ENCODE peak calls at places on chromosomes 1 and 21, in six cellular contexts. W is HCT116, M is K562, Q is H1, H is GM12878, J is HepG2. Y is an unnamed sample.

GRCh38 chr1:205243355-205244191 is 15.8 kb downstream of the TMCC2 start:
- DNase-seq in W (no peak), M (no peak), Q (no peak), H (no peak), J (no peak), Y (no peak)

GRCh38 chr1:57321776-57322175 is 102.1 kb downstream of the DAB1 start:
- DNase-seq in W (no peak), M (no peak), Q (no peak), H (no peak), J (no peak), Y (no peak)

GRCh38 chr1:178031856-178032320 is 62.0 kb upstream of the RASAL2 start:
- DNase-seq in W (peak; percentile 66), M (peak; percentile 82), Q (peak; percentile 34), H (no peak), J (peak; percentile 84), Y (peak; percentile 84)

GRCh38 chr21:22961248-22961647 is 1963.0 kb downstream of the NCAM2 start:
- DNase-seq in W (no peak), M (no peak), Q (no peak), H (no peak), J (no peak), Y (no peak)

GRCh38 chr1:113488576-113489177 is 98.4 kb downstream of the MAGI3 start:
- DNase-seq in W (no peak), M (no peak), Q (peak; percentile 19), H (no peak), J (peak; percentile 13), Y (no peak)

GRCh38 chr1:215543191-215543606 is 23.9 kb upstream of the KCTD3 start:
- DNase-seq in W (no peak), M (no peak), Q (no peak), H (peak; percentile 23), J (peak; percentile 20), Y (no peak)

GRCh38 chr21:41490330-41490729 is 17.6 kb downstream of the TMPRSS2 start:
- DNase-seq in W (no peak), M (no peak), Q (no peak), H (no peak), J (no peak), Y (no peak)

GRCh38 chr1:11749203-11749689 is 12.7 kb upstream of the C1orf167 start:
- DNase-seq in W (peak; percentile 26), M (peak; percentile 92), Q (no peak), H (no peak), J (peak; percentile 44), Y (peak; percentile 17)

GRCh38 chr1:95583811-95584210 is 349.8 kb downstream of the RWDD3 start:
- DNase-seq in W (no peak), M (no peak), Q (no peak), H (no peak), J (no peak), Y (no peak)

GRCh38 chr1:112429749-112430148 is 33.7 kb downstream of the CTTNBP2NL start:
- DNase-seq in W (no peak), M (no peak), Q (no peak), H (no peak), J (no peak), Y (peak; percentile 43)

GRCh38 chr21:38965910-38966504 is 160.3 kb downstream of the ETS2 start:
- DNase-seq in W (no peak), M (peak; percentile 89), Q (no peak), H (no peak), J (peak; percentile 94), Y (no peak)

GRCh38 chr1:159828176-159828575 is 1.5 kb downstream of the SLAMF8 start:
- DNase-seq in W (no peak), M (no peak), Q (no peak), H (no peak), J (no peak), Y (no peak)

GRCh38 chr1:94528271-94528670 is 13.3 kb downstream of the F3 start:
- DNase-seq in W (no peak), M (no peak), Q (no peak), H (no peak), J (no peak), Y (no peak)

GRCh38 chr1:36576118-36576517 is 93.4 kb upstream of the CSF3R start:
- DNase-seq in W (peak; percentile 43), M (peak; percentile 88), Q (peak; percentile 49), H (no peak), J (peak; percentile 24), Y (peak; percentile 49)

GRCh38 chr1:115898020-115898419 is 57.1 kb upstream of the NHLH2 start:
- DNase-seq in W (no peak), M (no peak), Q (no peak), H (no peak), J (no peak), Y (no peak)

GRCh38 chr1:204714861-204715511 is 29.4 kb upstream of the LRRN2 start:
- DNase-seq in W (no peak), M (no peak), Q (no peak), H (peak; percentile 51), J (no peak), Y (no peak)

GRCh38 chr1:102726417-102726816 is 381.9 kb downstream of the COL11A1 start:
- DNase-seq in W (no peak), M (no peak), Q (no peak), H (no peak), J (no peak), Y (no peak)

GRCh38 chr1:216034506-216034905 is 388.7 kb downstream of the USH2A start:
- DNase-seq in W (no peak), M (no peak), Q (peak; percentile 19), H (no peak), J (no peak), Y (no peak)

GRCh38 chr1:27941671-27942540 is 7.1 kb downstream of the SMPDL3B start:
- DNase-seq in W (no peak), M (no peak), Q (no peak), H (no peak), J (no peak), Y (no peak)

GRCh38 chr1:198620951-198621824 is 17.7 kb upstream of the PTPRC start:
- DNase-seq in W (no peak), M (no peak), Q (no peak), H (peak; percentile 93), J (no peak), Y (no peak)

GRCh38 chr1:94299627-94300552 is 62.5 kb upstream of the ARHGAP29 start:
- DNase-seq in W (peak; percentile 98), M (no peak), Q (no peak), H (no peak), J (peak; percentile 41), Y (peak; percentile 88)

GRCh38 chr1:110341146-110341871 is 2.1 kb downstream of the RBM15 start:
- DNase-seq in W (no peak), M (peak; percentile 55), Q (no peak), H (no peak), J (no peak), Y (no peak)

GRCh38 chr1:14190508-14190907 is 408.0 kb upstream of the KAZN start:
- DNase-seq in W (no peak), M (no peak), Q (peak; percentile 1), H (no peak), J (no peak), Y (no peak)

GRCh38 chr1:38301040-38301439 is 254.4 kb upstream of the POU3F1 start:
- DNase-seq in W (no peak), M (no peak), Q (no peak), H (no peak), J (no peak), Y (no peak)

GRCh38 chr1:93567255-93567918 is 114.2 kb downstream of the BCAR3 start:
- DNase-seq in W (no peak), M (peak; percentile 86), Q (no peak), H (no peak), J (peak; percentile 55), Y (peak; percentile 81)

GRCh38 chr1:95041491-95042165 is 31.1 kb downstream of the ALG14 start:
- DNase-seq in W (peak; percentile 59), M (peak; percentile 61), Q (no peak), H (no peak), J (peak; percentile 74), Y (peak; percentile 83)

GRCh38 chr1:10704383-10704882 is 92.0 kb downstream of the CASZ1 start:
- DNase-seq in W (no peak), M (no peak), Q (peak; percentile 34), H (no peak), J (peak; percentile 58), Y (no peak)

GRCh38 chr21:30166171-30166570 is 434 bp downstream of the CLDN17 start:
- DNase-seq in W (no peak), M (no peak), Q (no peak), H (no peak), J (no peak), Y (no peak)

GRCh38 chr1:205017766-205018165 is 25.2 kb upstream of the CNTN2 start:
- DNase-seq in W (no peak), M (no peak), Q (no peak), H (no peak), J (no peak), Y (no peak)

GRCh38 chr1:32763221-32763620 is 53.9 kb downstream of the YARS1 start:
- DNase-seq in W (no peak), M (no peak), Q (no peak), H (no peak), J (no peak), Y (no peak)
- H3K79me2 ChIP-seq in W (peaks cover 68% of the 10 kb centered on the region), M (peaks cover 59% of the 10 kb centered on the region), Q (peaks cover 70% of the 10 kb centered on the region), H (no peaks in the 10 kb centered on the region), J (peaks cover 29% of the 10 kb centered on the region), Y (no peaks in the 10 kb centered on the region)

DNA sequence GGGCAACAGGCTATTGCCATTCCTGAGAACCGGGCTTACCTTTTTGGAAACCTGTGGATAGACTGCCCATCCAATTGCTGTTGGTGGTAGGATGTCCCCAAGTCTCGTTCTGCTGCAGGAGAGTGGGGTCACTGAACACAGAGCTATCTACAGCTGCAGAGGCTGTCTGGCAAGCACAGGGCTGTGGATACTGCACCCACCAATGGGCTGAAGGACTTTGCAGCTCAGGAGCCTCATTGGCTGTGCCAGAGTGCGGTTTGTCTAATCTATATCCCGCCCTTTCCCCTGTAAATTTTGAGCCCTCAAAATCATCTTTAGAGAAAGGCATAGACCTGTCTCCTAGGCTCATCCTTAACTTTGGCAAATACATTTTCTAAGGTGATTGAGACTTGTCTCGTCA is 15.3 kb downstream of the RNF187 start:
- DNase-seq in W (no peak), M (peak; percentile 75), Q (no peak), H (no peak), J (no peak), Y (no peak)
- TF ChIP-seq POLR2A in W (no peak), M (no peak), Q (no peak), H (no peak), J (no peak), Y (no peak)

GRCh38 chr1:8013800-8014199 is 12.3 kb downstream of the ERRFI1 start:
- DNase-seq in W (no peak), M (no peak), Q (no peak), H (no peak), J (no peak), Y (no peak)

GRCh38 chr1:8011923-8012858 is 13.9 kb downstream of the ERRFI1 start:
- DNase-seq in W (no peak), M (no peak), Q (no peak), H (no peak), J (no peak), Y (no peak)

GRCh38 chr1:8013399-8013798 is 12.7 kb downstream of the ERRFI1 start:
- DNase-seq in W (no peak), M (no peak), Q (no peak), H (no peak), J (no peak), Y (no peak)

GRCh38 chr1:8014381-8014988 is 11.6 kb downstream of the ERRFI1 start:
- DNase-seq in W (no peak), M (no peak), Q (no peak), H (no peak), J (no peak), Y (no peak)

GRCh38 chr1:8012955-8013354 is 13.2 kb downstream of the ERRFI1 start:
- DNase-seq in W (no peak), M (no peak), Q (no peak), H (no peak), J (no peak), Y (no peak)
- H3K79me2 ChIP-seq in W (peaks cover 85% of the 10 kb centered on the region), M (no peaks in the 10 kb centered on the region), Q (peaks cover 48% of the 10 kb centered on the region), H (no peaks in the 10 kb centered on the region), J (peaks cover 50% of the 10 kb centered on the region), Y (peaks cover 53% of the 10 kb centered on the region)

GRCh38 chr1:162497723-162498441 is at the start of gene UHMK1:
- DNase-seq in W (peak; percentile 76), M (peak; percentile 96), Q (peak; percentile 56), H (no peak), J (peak; percentile 89), Y (peak; percentile 92)
- TF ChIP-seq POLR2A in W (peak; percentile 31), M (peak; percentile 94), Q (peak; percentile 76), H (peak; percentile 93), J (peak; percentile 63), Y (peak; percentile 94)